ENCODE peak calls at places on chromosomes 16 and 17, in seven cellular contexts. Y, P, M, Q, J, X and R are unnamed samples. For H3K36me3, the result is how much of the 10 kb centered on the place peaks cover.

GRCh38 chr17:29039764-29040598 is 3.0 kb upstream of the PIPOX start:
- DNase-seq in Y (no peak), P (no peak), M (no peak), Q (no peak), J (no peak), X (no peak), R (no peak)

GRCh38 chr16:69049146-69049545 is 56.3 kb upstream of the HAS3 start:
- DNase-seq in Y (no peak), P (no peak), M (no peak), Q (no peak), J (no peak), X (no peak), R (no peak)

GRCh38 chr17:11900103-11900502 is 97.2 kb downstream of the ZNF18 start:
- DNase-seq in Y (no peak), P (no peak), M (no peak), Q (no peak), J (peak), X (no peak), R (peak)

GRCh38 chr16:15961060-15961511 is 11.7 kb downstream of the ABCC1 start:
- DNase-seq in Y (no peak), P (peak), M (no peak), Q (peak), J (no peak), X (no peak), R (no peak)

GRCh38 chr16:64092284-64092683 is 1029.6 kb downstream of the CDH11 start:
- DNase-seq in Y (no peak), P (no peak), M (no peak), Q (no peak), J (no peak), X (no peak), R (no peak)

GRCh38 chr16:23803591-23804123 is 32.1 kb upstream of the PRKCB start:
- DNase-seq in Y (peak), P (peak), M (no peak), Q (peak), J (peak), X (no peak), R (peak)

GRCh38 chr17:62950067-62950466 is 16.0 kb upstream of the TANC2 start:
- DNase-seq in Y (peak), P (no peak), M (no peak), Q (no peak), J (peak), X (no peak), R (no peak)

GRCh38 chr16:22053921-22054341 is 38.4 kb upstream of the VWA3A start:
- DNase-seq in Y (no peak), P (no peak), M (no peak), Q (peak), J (no peak), X (no peak), R (no peak)

GRCh38 chr16:25771216-25771615 is 79.5 kb downstream of the HS3ST4 start:
- DNase-seq in Y (no peak), P (no peak), M (no peak), Q (no peak), J (no peak), X (no peak), R (no peak)

GRCh38 chr17:28550858-28551257 is 1.6 kb downstream of the UNC119 start:
- DNase-seq in Y (no peak), P (no peak), M (peak), Q (no peak), J (no peak), X (no peak), R (no peak)

GRCh38 chr17:58391302-58391984 is 25.9 kb downstream of the RNF43 start:
- DNase-seq in Y (peak), P (no peak), M (no peak), Q (no peak), J (no peak), X (no peak), R (no peak)

GRCh38 chr16:69319381-69319780 is 8.2 kb downstream of the VPS4A start:
- DNase-seq in Y (no peak), P (no peak), M (peak), Q (no peak), J (no peak), X (no peak), R (no peak)

GRCh38 chr16:89330177-89330856 is 112.8 kb downstream of the ZNF778 start:
- DNase-seq in Y (peak), P (peak), M (peak), Q (no peak), J (no peak), X (peak), R (peak)

GRCh38 chr17:18108400-18109312 is at the start of gene MYO15A:
- DNase-seq in Y (no peak), P (no peak), M (peak), Q (no peak), J (no peak), X (no peak), R (no peak)

GRCh38 chr16:85750021-85750826 is 672 bp downstream of the C16orf74 start:
- DNase-seq in Y (peak), P (no peak), M (no peak), Q (peak), J (peak), X (no peak), R (peak)

GRCh38 chr16:50769-51591 is 2.4 kb downstream of the POLR3K start:
- DNase-seq in Y (no peak), P (no peak), M (no peak), Q (no peak), J (peak), X (no peak), R (no peak)

GRCh38 chr16:49858200-49859129 is 2.6 kb upstream of the ZNF423 start:
- DNase-seq in Y (no peak), P (no peak), M (peak), Q (peak), J (peak), X (no peak), R (peak)

GRCh38 chr16:23398987-23399805 is 53.8 kb downstream of the COG7 start:
- DNase-seq in Y (no peak), P (no peak), M (peak), Q (no peak), J (no peak), X (no peak), R (peak)

GRCh38 chr17:55054429-55054828 is 85.9 kb downstream of the STXBP4 start:
- DNase-seq in Y (no peak), P (no peak), M (no peak), Q (no peak), J (no peak), X (no peak), R (no peak)

GRCh38 chr17:9350083-9350482 is 225.5 kb downstream of the STX8 start:
- DNase-seq in Y (no peak), P (no peak), M (no peak), Q (no peak), J (no peak), X (no peak), R (no peak)

GRCh38 chr17:76136276-76137025 is 4.6 kb downstream of the FOXJ1 start:
- DNase-seq in Y (no peak), P (no peak), M (peak), Q (no peak), J (no peak), X (no peak), R (peak)

GRCh38 chr16:20612551-20613470 is 36.6 kb upstream of the ACSM2B start:
- DNase-seq in Y (peak), P (no peak), M (peak), Q (no peak), J (peak), X (no peak), R (no peak)

GRCh38 chr16:24729967-24730815 is 740 bp downstream of the TNRC6A start:
- DNase-seq in Y (peak), P (peak), M (peak), Q (no peak), J (peak), X (no peak), R (peak)

GRCh38 chr17:17127730-17128291 is 78.3 kb downstream of the PLD6 start:
- DNase-seq in Y (no peak), P (no peak), M (no peak), Q (no peak), J (no peak), X (no peak), R (no peak)

GRCh38 chr16:86251682-86252081 is 258.6 kb upstream of the FOXF1 start:
- DNase-seq in Y (no peak), P (no peak), M (no peak), Q (no peak), J (no peak), X (no peak), R (no peak)

GRCh38 chr17:27408891-27409290 is 47.4 kb upstream of the KSR1 start:
- DNase-seq in Y (peak), P (no peak), M (no peak), Q (no peak), J (no peak), X (no peak), R (no peak)

GRCh38 chr16:85946680-85947510 is 47.9 kb downstream of the IRF8 start:
- DNase-seq in Y (no peak), P (no peak), M (no peak), Q (no peak), J (no peak), X (no peak), R (no peak)

GRCh38 chr16:760498-761343 is at the start of gene MSLN:
- DNase-seq in Y (no peak), P (no peak), M (no peak), Q (no peak), J (peak), X (no peak), R (no peak)

GRCh38 chr16:3457434-3458252 is 14.2 kb downstream of the NAA60 start:
- DNase-seq in Y (peak), P (peak), M (peak), Q (peak), J (peak), X (no peak), R (peak)

GRCh38 chr17:82238562-82239201 is 9.8 kb downstream of the SLC16A3 start:
- DNase-seq in Y (peak), P (peak), M (peak), Q (peak), J (peak), X (peak), R (no peak)
- H3K4me3 ChIP-seq in Y (peak), P (peak), M (no peak), Q (no peak), J (no peak), X (peak), R (no peak)

GRCh38 chr16:54882556-54882955 is 48.1 kb upstream of the IRX5 start:
- DNase-seq in Y (no peak), P (no peak), M (no peak), Q (no peak), J (no peak), X (no peak), R (no peak)
- H3K36me3 ChIP-seq in Y (under half), P (under half), M (under half), Q (under half), J (under half), X (under half), R (under half)

GRCh38 chr16:77789646-77790370 is 1.4 kb downstream of the VAT1L start:
- DNase-seq in Y (no peak), P (no peak), M (no peak), Q (no peak), J (no peak), X (no peak), R (peak)
- H3K4me3 ChIP-seq in Y (no peak), P (no peak), M (peak), Q (no peak), J (no peak), X (no peak), R (peak)

GRCh38 chr17:4175921-4176802 is 33.2 kb downstream of the CYB5D2 start:
- DNase-seq in Y (no peak), P (peak), M (peak), Q (no peak), J (no peak), X (no peak), R (no peak)
- H3K36me3 ChIP-seq in Y (half or more), P (under half), M (under half), Q (half or more), J (under half), X (half or more), R (half or more)

GRCh38 chr17:38967290-38967738 is at the start of gene FBXO47:
- DNase-seq in Y (peak), P (peak), M (peak), Q (peak), J (peak), X (peak), R (peak)
- H3K4me3 ChIP-seq in Y (peak), P (no peak), M (no peak), Q (peak), J (peak), X (peak), R (no peak)

GRCh38 chr17:81273698-81274470 is 21.2 kb downstream of the SLC38A10 start:
- DNase-seq in Y (no peak), P (no peak), M (no peak), Q (no peak), J (no peak), X (no peak), R (no peak)
- H3K36me3 ChIP-seq in Y (half or more), P (under half), M (under half), Q (under half), J (under half), X (under half), R (under half)

GRCh38 chr17:43543300-43543699 is 2.8 kb downstream of the ETV4 start:
- DNase-seq in Y (no peak), P (no peak), M (no peak), Q (no peak), J (no peak), X (no peak), R (no peak)
- H3K4me3 ChIP-seq in Y (no peak), P (no peak), M (no peak), Q (no peak), J (no peak), X (no peak), R (peak)

GRCh38 chr17:80291260-80291659 is 30.6 kb downstream of the RNF213 start:
- DNase-seq in Y (no peak), P (no peak), M (peak), Q (no peak), J (no peak), X (no peak), R (no peak)
- H3K36me3 ChIP-seq in Y (half or more), P (half or more), M (under half), Q (half or more), J (under half), X (under half), R (under half)

DNA sequence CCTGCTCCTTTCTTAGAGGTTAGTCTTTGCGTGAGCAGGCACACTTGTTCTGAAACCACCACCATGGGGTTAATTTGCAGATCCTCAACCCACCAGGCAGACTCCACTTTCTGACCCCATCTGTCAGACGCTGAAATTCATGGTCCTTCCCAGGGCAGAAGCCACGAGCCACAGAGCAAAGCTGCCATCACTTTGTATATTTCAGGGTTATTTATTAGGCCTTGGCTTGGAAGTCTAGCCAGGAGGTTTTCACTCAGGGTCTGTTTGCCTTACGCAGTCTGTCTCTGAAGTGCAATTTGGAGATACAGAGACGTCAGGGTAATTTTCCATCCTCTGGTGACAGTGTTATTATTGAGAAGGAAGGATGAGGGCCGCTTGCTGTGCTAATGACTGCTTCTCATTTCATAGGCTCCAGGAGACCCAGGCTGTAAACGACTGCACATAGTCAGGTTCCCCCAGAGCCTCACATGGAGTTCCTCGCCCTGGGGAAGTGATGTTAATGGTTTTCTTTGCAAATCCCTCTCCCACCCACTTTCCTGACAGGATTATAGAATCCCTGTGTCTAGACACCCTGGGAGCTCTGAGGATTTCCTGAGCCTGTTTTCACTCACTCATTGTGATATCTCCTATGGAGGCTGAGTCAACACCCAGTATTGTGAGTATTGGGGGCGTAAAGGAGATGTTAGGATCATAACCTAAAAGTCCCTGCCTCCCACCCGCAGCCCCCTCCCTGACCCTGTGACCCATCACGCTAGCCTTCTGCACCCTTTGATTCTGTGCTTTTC is 269.0 kb downstream of the ABCC12 start:
- DNase-seq in Y (no peak), P (no peak), M (no peak), Q (no peak), J (no peak), X (no peak), R (no peak)
- H3K4me3 ChIP-seq in Y (no peak), P (no peak), M (no peak), Q (no peak), J (no peak), X (no peak), R (no peak)

GRCh38 chr16:66304151-66304550 is 62.3 kb upstream of the CDH5 start:
- DNase-seq in Y (peak), P (no peak), M (no peak), Q (no peak), J (no peak), X (no peak), R (no peak)
- H3K36me3 ChIP-seq in Y (under half), P (under half), M (under half), Q (under half), J (under half), X (under half), R (under half)